ENCODE peak calls at places on chromosomes 2 and 18, in ten cellular contexts. One of them, this sample, is unnamed.

GRCh38 chr2:28360742-28361293 is 31.8 kb upstream of the FOSL2 start:
- DNase-seq in bronchial epithelial cell: peak; percentile 39
- DNase-seq in cardiac muscle cell: no peak
- DNase-seq in PC-9: peak; percentile 81
- DNase-seq in effector memory CD4-positive, alpha-beta T cell: no peak
- DNase-seq in aorta: peak; percentile 65
- DNase-seq in HCT116: no peak
- DNase-seq in HFF-Myc: no peak
- DNase-seq in right lobe of liver: peak; percentile 56
- DNase-seq in SJCRH30: peak; percentile 57
- DNase-seq in this sample: no peak

GRCh38 chr2:171824086-171824485 is 70.0 kb downstream of the SLC25A12 start:
- DNase-seq in PC-9: no peak
- DNase-seq in SJCRH30: no peak
- DNase-seq in aorta: no peak
- DNase-seq in right lobe of liver: no peak
- DNase-seq in bronchial epithelial cell: no peak
- DNase-seq in effector memory CD4-positive, alpha-beta T cell: no peak
- DNase-seq in cardiac muscle cell: no peak
- DNase-seq in HFF-Myc: no peak
- DNase-seq in HCT116: no peak
- DNase-seq in this sample: no peak

GRCh38 chr2:10331702-10332401 is 29.1 kb downstream of the HPCAL1 start:
- DNase-seq in right lobe of liver: no peak
- DNase-seq in PC-9: no peak
- DNase-seq in HFF-Myc: no peak
- DNase-seq in HCT116: no peak
- DNase-seq in SJCRH30: no peak
- DNase-seq in bronchial epithelial cell: no peak
- DNase-seq in cardiac muscle cell: no peak
- DNase-seq in effector memory CD4-positive, alpha-beta T cell: peak; percentile 45
- DNase-seq in aorta: peak; percentile 76
- DNase-seq in this sample: no peak

GRCh38 chr2:170812716-170813585 is 3.7 kb upstream of the GAD1 start:
- DNase-seq in SJCRH30: peak; percentile 78
- DNase-seq in effector memory CD4-positive, alpha-beta T cell: no peak
- DNase-seq in aorta: no peak
- DNase-seq in right lobe of liver: no peak
- DNase-seq in bronchial epithelial cell: peak; percentile 75
- DNase-seq in HFF-Myc: peak; percentile 59
- DNase-seq in HCT116: peak; percentile 80
- DNase-seq in cardiac muscle cell: peak; percentile 89
- DNase-seq in PC-9: peak; percentile 68
- DNase-seq in this sample: peak; percentile 40

GRCh38 chr2:27117995-27118524 is 868 bp downstream of the CGREF1 start:
- DNase-seq in right lobe of liver: no peak
- DNase-seq in bronchial epithelial cell: no peak
- DNase-seq in SJCRH30: no peak
- DNase-seq in cardiac muscle cell: no peak
- DNase-seq in effector memory CD4-positive, alpha-beta T cell: no peak
- DNase-seq in PC-9: no peak
- DNase-seq in aorta: no peak
- DNase-seq in HFF-Myc: no peak
- DNase-seq in HCT116: no peak
- DNase-seq in this sample: no peak

GRCh38 chr2:196876364-196876763 is 50.1 kb downstream of the PGAP1 start:
- DNase-seq in HFF-Myc: no peak
- DNase-seq in SJCRH30: no peak
- DNase-seq in effector memory CD4-positive, alpha-beta T cell: no peak
- DNase-seq in bronchial epithelial cell: no peak
- DNase-seq in cardiac muscle cell: no peak
- DNase-seq in right lobe of liver: no peak
- DNase-seq in PC-9: no peak
- DNase-seq in aorta: no peak
- DNase-seq in HCT116: no peak
- DNase-seq in this sample: no peak

GRCh38 chr2:36184848-36185247 is 170.7 kb upstream of the CRIM1 start:
- DNase-seq in effector memory CD4-positive, alpha-beta T cell: no peak
- DNase-seq in right lobe of liver: no peak
- DNase-seq in HCT116: no peak
- DNase-seq in bronchial epithelial cell: no peak
- DNase-seq in HFF-Myc: no peak
- DNase-seq in SJCRH30: no peak
- DNase-seq in cardiac muscle cell: no peak
- DNase-seq in PC-9: no peak
- DNase-seq in aorta: no peak
- DNase-seq in this sample: no peak

GRCh38 chr2:204892506-204893255 is 347.4 kb downstream of the PARD3B start:
- DNase-seq in cardiac muscle cell: no peak
- DNase-seq in HCT116: no peak
- DNase-seq in right lobe of liver: no peak
- DNase-seq in aorta: no peak
- DNase-seq in bronchial epithelial cell: peak; percentile 69
- DNase-seq in HFF-Myc: no peak
- DNase-seq in SJCRH30: no peak
- DNase-seq in PC-9: no peak
- DNase-seq in effector memory CD4-positive, alpha-beta T cell: no peak
- DNase-seq in this sample: no peak

GRCh38 chr2:217833439-217833838 is 169.4 kb downstream of the TNS1 start:
- DNase-seq in aorta: no peak
- DNase-seq in HFF-Myc: no peak
- DNase-seq in PC-9: no peak
- DNase-seq in cardiac muscle cell: no peak
- DNase-seq in right lobe of liver: no peak
- DNase-seq in HCT116: no peak
- DNase-seq in effector memory CD4-positive, alpha-beta T cell: no peak
- DNase-seq in bronchial epithelial cell: no peak
- DNase-seq in SJCRH30: no peak
- DNase-seq in this sample: no peak

GRCh38 chr2:201879986-201880385 is 73.6 kb downstream of the CDK15 start:
- DNase-seq in HCT116: no peak
- DNase-seq in effector memory CD4-positive, alpha-beta T cell: no peak
- DNase-seq in bronchial epithelial cell: no peak
- DNase-seq in HFF-Myc: no peak
- DNase-seq in right lobe of liver: no peak
- DNase-seq in PC-9: no peak
- DNase-seq in SJCRH30: no peak
- DNase-seq in cardiac muscle cell: no peak
- DNase-seq in aorta: no peak
- DNase-seq in this sample: no peak

GRCh38 chr2:235841863-235842262 is 326.3 kb downstream of the GBX2 start:
- DNase-seq in PC-9: no peak
- DNase-seq in aorta: no peak
- DNase-seq in HFF-Myc: no peak
- DNase-seq in right lobe of liver: no peak
- DNase-seq in SJCRH30: no peak
- DNase-seq in bronchial epithelial cell: no peak
- DNase-seq in effector memory CD4-positive, alpha-beta T cell: no peak
- DNase-seq in HCT116: no peak
- DNase-seq in cardiac muscle cell: no peak
- DNase-seq in this sample: no peak

GRCh38 chr2:73827018-73827417 is 1.7 kb upstream of the STAMBP start:
- DNase-seq in PC-9: no peak
- DNase-seq in SJCRH30: peak; percentile 13
- DNase-seq in HFF-Myc: peak; percentile 27
- DNase-seq in HCT116: no peak
- DNase-seq in bronchial epithelial cell: peak; percentile 56
- DNase-seq in cardiac muscle cell: peak; percentile 20
- DNase-seq in aorta: no peak
- DNase-seq in right lobe of liver: no peak
- DNase-seq in effector memory CD4-positive, alpha-beta T cell: no peak
- DNase-seq in this sample: no peak

GRCh38 chr2:240295256-240296103 is 140.0 kb upstream of the GPC1 start:
- DNase-seq in PC-9: no peak
- DNase-seq in cardiac muscle cell: no peak
- DNase-seq in effector memory CD4-positive, alpha-beta T cell: no peak
- DNase-seq in bronchial epithelial cell: no peak
- DNase-seq in SJCRH30: no peak
- DNase-seq in right lobe of liver: no peak
- DNase-seq in HCT116: no peak
- DNase-seq in aorta: no peak
- DNase-seq in HFF-Myc: no peak
- DNase-seq in this sample: no peak

GRCh38 chr2:8543412-8544167 is 138.3 kb upstream of the ID2 start:
- DNase-seq in effector memory CD4-positive, alpha-beta T cell: peak; percentile 46
- DNase-seq in aorta: peak; percentile 88
- DNase-seq in bronchial epithelial cell: no peak
- DNase-seq in SJCRH30: peak; percentile 92
- DNase-seq in PC-9: no peak
- DNase-seq in cardiac muscle cell: no peak
- DNase-seq in HCT116: no peak
- DNase-seq in HFF-Myc: peak; percentile 69
- DNase-seq in right lobe of liver: peak; percentile 62
- DNase-seq in this sample: no peak

GRCh38 chr2:168727904-168728470 is 74.5 kb upstream of the NOSTRIN start:
- DNase-seq in bronchial epithelial cell: no peak
- DNase-seq in cardiac muscle cell: no peak
- DNase-seq in effector memory CD4-positive, alpha-beta T cell: no peak
- DNase-seq in HCT116: no peak
- DNase-seq in aorta: no peak
- DNase-seq in PC-9: no peak
- DNase-seq in SJCRH30: no peak
- DNase-seq in HFF-Myc: no peak
- DNase-seq in right lobe of liver: no peak
- DNase-seq in this sample: no peak

GRCh38 chr18:44723366-44723765 is 42.7 kb downstream of the SETBP1 start:
- DNase-seq in cardiac muscle cell: no peak
- DNase-seq in SJCRH30: no peak
- DNase-seq in right lobe of liver: no peak
- DNase-seq in HCT116: no peak
- DNase-seq in HFF-Myc: no peak
- DNase-seq in bronchial epithelial cell: no peak
- DNase-seq in PC-9: no peak
- DNase-seq in effector memory CD4-positive, alpha-beta T cell: no peak
- DNase-seq in aorta: no peak
- DNase-seq in this sample: no peak

DNA sequence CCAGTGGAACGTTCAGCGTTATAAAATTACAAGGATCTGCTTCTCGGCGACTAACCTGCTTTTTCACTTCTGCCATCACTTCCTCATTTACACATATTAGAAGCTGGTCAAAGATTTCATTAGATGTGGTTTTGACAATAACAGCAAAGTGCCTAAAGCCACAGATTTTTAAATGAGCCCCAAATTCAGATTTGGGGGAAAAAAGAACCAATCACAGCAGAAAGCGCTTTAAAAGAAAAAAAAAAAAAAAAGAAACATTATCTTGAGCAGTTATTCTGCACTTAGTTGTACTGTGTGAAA is 167.4 kb downstream of the TCF4 start:
- DNase-seq in right lobe of liver: no peak
- DNase-seq in HFF-Myc: no peak
- DNase-seq in bronchial epithelial cell: no peak
- DNase-seq in SJCRH30: no peak
- DNase-seq in cardiac muscle cell: no peak
- DNase-seq in HCT116: no peak
- DNase-seq in aorta: no peak
- DNase-seq in effector memory CD4-positive, alpha-beta T cell: no peak
- DNase-seq in PC-9: no peak
- DNase-seq in this sample: no peak
- H3K4me3 ChIP-seq in right lobe of liver: no peak overlapping the region
- H3K4me3 ChIP-seq in HFF-Myc: peak overlapping the region; percentile 37
- H3K4me3 ChIP-seq in bronchial epithelial cell: peak overlapping the region; percentile 17
- H3K4me3 ChIP-seq in SJCRH30: peak overlapping the region; percentile 7
- H3K4me3 ChIP-seq in cardiac muscle cell: no peak overlapping the region
- H3K4me3 ChIP-seq in HCT116: no peak overlapping the region
- H3K4me3 ChIP-seq in aorta: no peak overlapping the region
- H3K4me3 ChIP-seq in effector memory CD4-positive, alpha-beta T cell: no peak overlapping the region
- H3K4me3 ChIP-seq in PC-9: no peak overlapping the region
- H3K4me3 ChIP-seq in this sample: no peak overlapping the region

GRCh38 chr2:237698338-237698694 is 70.9 kb downstream of the LRRFIP1 start:
- DNase-seq in bronchial epithelial cell: no peak
- DNase-seq in right lobe of liver: no peak
- DNase-seq in HCT116: no peak
- DNase-seq in HFF-Myc: no peak
- DNase-seq in SJCRH30: no peak
- DNase-seq in aorta: no peak
- DNase-seq in PC-9: no peak
- DNase-seq in effector memory CD4-positive, alpha-beta T cell: no peak
- DNase-seq in cardiac muscle cell: no peak
- DNase-seq in this sample: no peak
- H3K4me3 ChIP-seq in bronchial epithelial cell: no peak overlapping the region
- H3K4me3 ChIP-seq in right lobe of liver: no peak overlapping the region
- H3K4me3 ChIP-seq in HCT116: no peak overlapping the region
- H3K4me3 ChIP-seq in HFF-Myc: no peak overlapping the region
- H3K4me3 ChIP-seq in SJCRH30: no peak overlapping the region
- H3K4me3 ChIP-seq in aorta: no peak overlapping the region
- H3K4me3 ChIP-seq in PC-9: no peak overlapping the region
- H3K4me3 ChIP-seq in effector memory CD4-positive, alpha-beta T cell: peak overlapping the region; percentile 24
- H3K4me3 ChIP-seq in cardiac muscle cell: no peak overlapping the region
- H3K4me3 ChIP-seq in this sample: no peak overlapping the region

GRCh38 chr2:208251098-208251497 is 3.8 kb downstream of the IDH1 start:
- DNase-seq in PC-9: no peak
- DNase-seq in right lobe of liver: no peak
- DNase-seq in cardiac muscle cell: no peak
- DNase-seq in effector memory CD4-positive, alpha-beta T cell: no peak
- DNase-seq in HCT116: no peak
- DNase-seq in HFF-Myc: no peak
- DNase-seq in SJCRH30: no peak
- DNase-seq in bronchial epithelial cell: no peak
- DNase-seq in aorta: no peak
- DNase-seq in this sample: no peak
- H3K4me3 ChIP-seq in PC-9: peak overlapping the region; percentile 84
- H3K4me3 ChIP-seq in right lobe of liver: peak overlapping the region; percentile 95
- H3K4me3 ChIP-seq in cardiac muscle cell: no peak overlapping the region
- H3K4me3 ChIP-seq in effector memory CD4-positive, alpha-beta T cell: no peak overlapping the region
- H3K4me3 ChIP-seq in HCT116: no peak overlapping the region
- H3K4me3 ChIP-seq in HFF-Myc: no peak overlapping the region
- H3K4me3 ChIP-seq in SJCRH30: no peak overlapping the region
- H3K4me3 ChIP-seq in bronchial epithelial cell: no peak overlapping the region
- H3K4me3 ChIP-seq in aorta: no peak overlapping the region
- H3K4me3 ChIP-seq in this sample: no peak overlapping the region

GRCh38 chr2:80304522-80304878 is at the start of gene LRRTM1:
- DNase-seq in HFF-Myc: no peak
- DNase-seq in aorta: no peak
- DNase-seq in bronchial epithelial cell: no peak
- DNase-seq in effector memory CD4-positive, alpha-beta T cell: no peak
- DNase-seq in cardiac muscle cell: peak; percentile 69
- DNase-seq in HCT116: no peak
- DNase-seq in SJCRH30: no peak
- DNase-seq in PC-9: no peak
- DNase-seq in right lobe of liver: no peak
- DNase-seq in this sample: peak; percentile 71
- H3K4me3 ChIP-seq in HFF-Myc: no peak within 1 kb of the TSS
- H3K4me3 ChIP-seq in aorta: no peak within 1 kb of the TSS
- H3K4me3 ChIP-seq in bronchial epithelial cell: no peak within 1 kb of the TSS
- H3K4me3 ChIP-seq in effector memory CD4-positive, alpha-beta T cell: no peak within 1 kb of the TSS
- H3K4me3 ChIP-seq in cardiac muscle cell: peak within 1 kb of the TSS; percentile 58
- H3K4me3 ChIP-seq in HCT116: no peak within 1 kb of the TSS
- H3K4me3 ChIP-seq in SJCRH30: no peak within 1 kb of the TSS
- H3K4me3 ChIP-seq in PC-9: no peak within 1 kb of the TSS
- H3K4me3 ChIP-seq in right lobe of liver: peak within 1 kb of the TSS; percentile 21
- H3K4me3 ChIP-seq in this sample: peak within 1 kb of the TSS; percentile 81

This sample was measured in WERI-Rb-1.